ENCODE peak calls at places on chromosome 6, in six cellular contexts. One of them, this sample, is unnamed.
A peak's percentile ranks its signal among the peaks of the same experiment; 100 is the strongest.

GRCh38 chr6:26521485-26522391 is 16.4 kb upstream of the HMGN4 start:
- DNase-seq in fibroblast of the conjunctiva: peak; percentile 63
- DNase-seq in coronary artery: peak; percentile 86
- DNase-seq in fibroblast of mammary gland: peak; percentile 79
- DNase-seq in HFFc6: peak; percentile 59
- DNase-seq in HT-29: peak; percentile 64
- DNase-seq in this sample: peak; percentile 64

GRCh38 chr6:46440133-46440532 is 51.1 kb downstream of the RCAN2 start:
- DNase-seq in coronary artery: no peak
- DNase-seq in fibroblast of mammary gland: peak; percentile 77
- DNase-seq in fibroblast of the conjunctiva: peak; percentile 56
- DNase-seq in HT-29: no peak
- DNase-seq in HFFc6: peak; percentile 32
- DNase-seq in this sample: peak; percentile 37

GRCh38 chr6:118141211-118141610 is 234.1 kb downstream of the SLC35F1 start:
- DNase-seq in HFFc6: no peak
- DNase-seq in HT-29: no peak
- DNase-seq in fibroblast of mammary gland: no peak
- DNase-seq in coronary artery: no peak
- DNase-seq in fibroblast of the conjunctiva: no peak
- DNase-seq in this sample: no peak

GRCh38 chr6:170173416-170173990 is 117.4 kb downstream of the DLL1 start:
- DNase-seq in fibroblast of mammary gland: no peak
- DNase-seq in HFFc6: no peak
- DNase-seq in HT-29: no peak
- DNase-seq in fibroblast of the conjunctiva: no peak
- DNase-seq in coronary artery: peak; percentile 41
- DNase-seq in this sample: no peak

GRCh38 chr6:99605074-99605726 is 1.4 kb upstream of the PRDM13 start:
- DNase-seq in HT-29: no peak
- DNase-seq in fibroblast of the conjunctiva: no peak
- DNase-seq in coronary artery: no peak
- DNase-seq in HFFc6: no peak
- DNase-seq in fibroblast of mammary gland: no peak
- DNase-seq in this sample: no peak

GRCh38 chr6:152290693-152291092 is 346.5 kb downstream of the SYNE1 start:
- DNase-seq in coronary artery: no peak
- DNase-seq in HFFc6: no peak
- DNase-seq in fibroblast of mammary gland: no peak
- DNase-seq in HT-29: no peak
- DNase-seq in fibroblast of the conjunctiva: no peak
- DNase-seq in this sample: no peak

GRCh38 chr6:30983439-30983838 is at the start of gene MUC21:
- DNase-seq in coronary artery: no peak
- DNase-seq in fibroblast of mammary gland: no peak
- DNase-seq in HT-29: peak; percentile 7
- DNase-seq in fibroblast of the conjunctiva: no peak
- DNase-seq in HFFc6: no peak
- DNase-seq in this sample: no peak

GRCh38 chr6:157045831-157046454 is 268.8 kb downstream of the ARID1B start:
- DNase-seq in coronary artery: no peak
- DNase-seq in fibroblast of mammary gland: peak; percentile 81
- DNase-seq in HT-29: peak; percentile 48
- DNase-seq in fibroblast of the conjunctiva: peak; percentile 26
- DNase-seq in HFFc6: peak; percentile 64
- DNase-seq in this sample: peak; percentile 82

GRCh38 chr6:36516559-36516958 is 30.7 kb downstream of the STK38 start:
- DNase-seq in fibroblast of mammary gland: no peak
- DNase-seq in coronary artery: no peak
- DNase-seq in HFFc6: no peak
- DNase-seq in fibroblast of the conjunctiva: no peak
- DNase-seq in HT-29: no peak
- DNase-seq in this sample: no peak